ENCODE peak calls at places on chromosomes 2 and 18, in five cellular contexts. U, M, D, P and L are unnamed samples.

GRCh38 chr2:148860037-148860436 is 15.0 kb upstream of the KIF5C start:
- DNase-seq in P (no peak), U (no peak), D (no peak), M (no peak), L (no peak)

GRCh38 chr18:40752336-40752735 is 1202.7 kb upstream of the PIK3C3 start:
- DNase-seq in P (no peak), D (no peak), M (no peak), U (no peak), L (no peak)

GRCh38 chr18:11488175-11488574 is 121.2 kb upstream of the SLC35G4 start:
- DNase-seq in M (peak; percentile 41), U (no peak), D (no peak), P (no peak), L (no peak)

GRCh38 chr2:240815761-240816583 is 4.0 kb downstream of the KIF1A start:
- DNase-seq in P (no peak), D (no peak), M (no peak), U (no peak), L (no peak)

GRCh38 chr18:62453864-62454263 is 69.0 kb upstream of the ZCCHC2 start:
- DNase-seq in U (no peak), D (no peak), M (no peak), P (no peak), L (peak; percentile 26)

GRCh38 chr2:46845542-46846453 is 69.8 kb downstream of the MCFD2 start:
- DNase-seq in D (no peak), P (no peak), M (no peak), U (no peak), L (no peak)

GRCh38 chr2:221514305-221515040 is 57.6 kb downstream of the EPHA4 start:
- DNase-seq in U (no peak), P (no peak), M (no peak), D (no peak), L (no peak)

GRCh38 chr18:36321636-36322407 is 24.3 kb downstream of the FHOD3 start:
- DNase-seq in U (peak; percentile 26), M (peak; percentile 23), P (no peak), D (no peak), L (no peak)

GRCh38 chr2:169664600-169664977 is 29.6 kb downstream of the CFAP210 start:
- DNase-seq in P (no peak), M (peak; percentile 15), U (no peak), D (no peak), L (no peak)

GRCh38 chr2:133788391-133788790 is 220.1 kb upstream of the NCKAP5 start:
- DNase-seq in P (no peak), U (no peak), D (no peak), M (peak; percentile 74), L (no peak)

GRCh38 chr2:11132036-11132671 is 23.1 kb upstream of the SLC66A3 start:
- DNase-seq in M (no peak), D (no peak), U (no peak), P (no peak), L (no peak)

GRCh38 chr2:190789074-190790004 is 91.3 kb upstream of the GLS start:
- DNase-seq in U (no peak), D (no peak), M (no peak), P (no peak), L (no peak)

GRCh38 chr2:135701442-135701841 is 40.2 kb upstream of the UBXN4 start:
- DNase-seq in M (peak; percentile 79), P (no peak), D (no peak), U (no peak), L (no peak)

GRCh38 chr2:240246173-240246820 is 105.8 kb upstream of the OTOS start:
- DNase-seq in M (no peak), U (no peak), P (no peak), D (no peak), L (no peak)

GRCh38 chr2:47357475-47357874 is 45.5 kb upstream of the MSH2 start:
- DNase-seq in P (no peak), D (peak; percentile 28), M (peak; percentile 68), U (peak; percentile 56), L (no peak)

GRCh38 chr18:44955825-44956224 is 275.1 kb downstream of the SETBP1 start:
- DNase-seq in U (no peak), P (no peak), M (no peak), D (no peak), L (no peak)

GRCh38 chr2:39514825-39515224 is 77.7 kb upstream of the MAP4K3 start:
- DNase-seq in U (no peak), P (no peak), D (no peak), M (no peak), L (no peak)

GRCh38 chr2:1781291-1782080 is 37.2 kb upstream of the PXDN start:
- DNase-seq in P (no peak), M (no peak), D (no peak), U (no peak), L (no peak)

GRCh38 chr2:71456617-71457016 is 3.3 kb downstream of the DYSF start:
- DNase-seq in P (no peak), U (no peak), M (no peak), D (no peak), L (no peak)

GRCh38 chr2:168346725-168347477 is 99.5 kb upstream of the STK39 start:
- DNase-seq in U (peak; percentile 66), P (peak; percentile 69), D (peak; percentile 72), M (peak; percentile 63), L (peak; percentile 45)

GRCh38 chr18:76495435-76496199 is 575 bp upstream of the ZNF516 start:
- DNase-seq in P (peak; percentile 59), U (peak; percentile 34), M (peak; percentile 65), D (no peak), L (no peak)

GRCh38 chr18:76494541-76495403 is at the start of gene ZNF516:
- DNase-seq in M (peak; percentile 34), P (peak; percentile 61), D (no peak), U (no peak), L (no peak)

GRCh38 chr18:76494181-76494540 is 881 bp downstream of the ZNF516 start:
- DNase-seq in M (peak; percentile 43), P (peak; percentile 57), D (no peak), U (no peak), L (no peak)

GRCh38 chr18:76498064-76498463 is 3.0 kb upstream of the ZNF516 start:
- DNase-seq in M (no peak), U (no peak), D (no peak), P (no peak), L (no peak)

GRCh38 chr18:76496200-76496890 is 1.3 kb upstream of the ZNF516 start:
- DNase-seq in D (no peak), U (peak; percentile 47), P (peak; percentile 67), M (peak; percentile 74), L (no peak)
- TF ChIP-seq RCOR1 in D (no peak), U (no peak), P (no peak), M (no peak), L (no peak)

GRCh38 chr2:26650713-26651457 is 9.7 kb upstream of the CIB4 start:
- DNase-seq in U (no peak), P (no peak), D (no peak), M (no peak), L (no peak)
- TF ChIP-seq RCOR1 in U (no peak), P (no peak), D (no peak), M (no peak), L (no peak)

GRCh38 chr2:62195421-62196277 is at the start of gene B3GNT2:
- DNase-seq in D (peak; percentile 94), P (peak; percentile 97), U (peak; percentile 70), M (peak; percentile 57), L (no peak)
- TF ChIP-seq RCOR1 in D (no peak), P (no peak), U (no peak), M (no peak), L (no peak)

GRCh38 chr2:200909958-200910357 is 20.8 kb downstream of the NIF3L1 start:
- DNase-seq in P (no peak), M (no peak), D (no peak), U (no peak), L (no peak)

GRCh38 chr2:200901459-200902072 is 12.4 kb downstream of the NIF3L1 start:
- DNase-seq in M (peak; percentile 90), D (peak; percentile 68), P (peak; percentile 79), U (peak; percentile 94), L (peak; percentile 72)

DNA sequence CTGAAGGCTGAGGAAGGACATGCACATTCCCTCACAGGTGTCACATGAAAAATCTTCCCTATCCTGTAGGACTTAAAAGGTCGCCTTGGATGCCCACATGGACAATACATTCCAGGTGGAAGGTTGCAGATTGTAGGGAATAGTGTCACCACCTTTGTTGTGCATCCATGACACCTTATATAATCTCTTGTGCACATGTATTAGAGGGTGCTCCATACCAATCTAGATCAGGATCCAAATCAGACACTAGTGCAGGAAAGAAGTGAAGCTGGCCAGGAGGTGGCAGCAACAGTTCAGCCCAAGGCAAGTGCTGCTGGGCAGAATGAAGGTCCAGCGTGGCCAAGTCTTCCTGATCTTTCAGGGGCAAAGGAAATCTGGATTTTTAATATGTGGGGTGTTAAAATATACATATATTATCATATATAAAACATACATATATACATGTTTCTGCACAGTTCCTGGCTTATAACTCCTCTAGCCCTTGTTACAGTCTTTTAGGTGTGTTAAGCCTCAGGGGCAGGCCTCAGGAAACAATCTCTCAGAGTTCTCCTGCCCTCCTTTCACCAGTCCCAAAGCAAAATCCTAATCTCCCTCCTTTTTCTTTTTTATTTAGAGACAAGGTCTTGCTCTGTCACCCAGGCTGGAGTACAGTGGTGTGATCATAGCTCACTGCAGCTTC is 16.6 kb downstream of the NIF3L1 start:
- DNase-seq in M (peak; percentile 74), U (peak; percentile 83), P (peak; percentile 52), D (peak; percentile 14), L (no peak)
- TF ChIP-seq RCOR1 in M (no peak), U (no peak), P (no peak), D (no peak), L (no peak)

DNA sequence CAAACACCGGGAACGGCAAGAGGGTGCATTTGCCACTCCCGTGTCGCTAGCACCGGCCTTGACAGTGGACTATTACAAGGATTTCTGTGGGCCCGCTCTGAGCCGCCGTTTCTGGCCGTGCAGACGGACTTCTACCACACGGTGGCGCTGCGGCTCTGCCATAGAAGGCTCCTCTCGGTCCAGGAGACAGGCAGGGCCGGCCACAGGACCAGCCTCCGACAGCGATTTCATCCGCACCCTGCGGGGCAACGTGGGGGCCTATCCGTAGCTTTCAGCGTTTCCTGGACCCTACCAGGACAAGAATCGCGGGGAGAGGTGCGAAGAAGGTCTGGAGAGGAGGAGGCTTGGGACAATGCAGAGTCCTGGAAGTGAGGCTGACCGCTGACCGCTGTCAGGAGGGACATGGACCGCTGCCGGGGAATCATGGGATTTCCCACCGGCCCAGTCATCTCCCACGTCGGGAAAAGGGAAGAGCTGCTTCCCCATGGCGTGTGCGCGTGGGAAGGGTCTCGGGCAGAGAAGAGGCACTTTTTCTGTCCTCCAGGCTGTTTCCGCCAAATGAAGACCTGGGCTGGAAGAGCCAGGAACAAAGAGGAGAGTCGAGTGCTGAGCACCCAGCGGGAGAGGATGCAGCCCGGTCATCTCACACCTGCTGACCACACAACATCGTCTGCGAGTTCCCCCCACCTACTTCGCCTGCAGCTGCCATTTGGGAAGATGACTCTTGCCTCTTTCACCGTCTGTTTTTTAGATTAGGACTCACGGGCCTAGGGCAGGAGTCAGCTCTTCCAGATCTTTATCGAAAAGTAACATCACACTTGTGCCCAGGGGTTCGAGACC is 35.5 kb upstream of the HAAO start:
- DNase-seq in D (peak; percentile 84), P (peak; percentile 90), M (peak; percentile 74), U (peak; percentile 86), L (no peak)
- TF ChIP-seq RCOR1 in D (no peak), P (peak; percentile 26), M (no peak), U (no peak), L (no peak)

GRCh38 chr2:6148887-6149286 is 456.7 kb downstream of the SOX11 start:
- DNase-seq in U (no peak), P (no peak), M (peak; percentile 20), D (no peak), L (no peak)
- TF ChIP-seq RCOR1 in U (no peak), P (no peak), M (no peak), D (no peak), L (no peak)